ENCODE peak calls at places on chromosome 18, in four cellular contexts. F, T, X and E are unnamed samples.

GRCh38 chr18:74990563-74991081 is 218.3 kb downstream of the PTGR3 start:
- DNase-seq in T (no peak), F (no peak), X (no peak), E (no peak)

GRCh38 chr18:2087877-2088673 is 483.2 kb downstream of the METTL4 start:
- DNase-seq in X (no peak), T (no peak), F (no peak), E (no peak)

GRCh38 chr18:8380926-8381325 is 228.3 kb upstream of the RAB12 start:
- DNase-seq in X (no peak), F (no peak), T (no peak), E (no peak)

GRCh38 chr18:39805218-39805617 is 2149.8 kb upstream of the PIK3C3 start:
- DNase-seq in F (no peak), X (no peak), T (no peak), E (no peak)

GRCh38 chr18:9629709-9630108 is 15.3 kb upstream of the PPP4R1 start:
- DNase-seq in T (no peak), X (no peak), F (no peak), E (no peak)

GRCh38 chr18:68152770-68153169 is 562.1 kb downstream of the TMX3 start:
- DNase-seq in X (no peak), F (no peak), T (no peak), E (no peak)

GRCh38 chr18:76803814-76804213 is 18.5 kb upstream of the ZNF236 start:
- DNase-seq in F (peak), X (peak), T (peak), E (no peak)

GRCh38 chr18:9849407-9849961 is 36.3 kb upstream of the TXNDC2 start:
- DNase-seq in T (peak), F (peak), X (no peak), E (no peak)

GRCh38 chr18:21361297-21361880 is 119.4 kb downstream of the GREB1L start:
- DNase-seq in T (no peak), X (no peak), F (no peak), E (no peak)

GRCh38 chr18:12702221-12703095 is at the start of the genes CEP76 and PSMG2:
- DNase-seq in T (peak), F (peak), X (peak), E (peak)
- TF ChIP-seq POLR2A in T (peak), F (peak), X (peak), E (peak)

DNA sequence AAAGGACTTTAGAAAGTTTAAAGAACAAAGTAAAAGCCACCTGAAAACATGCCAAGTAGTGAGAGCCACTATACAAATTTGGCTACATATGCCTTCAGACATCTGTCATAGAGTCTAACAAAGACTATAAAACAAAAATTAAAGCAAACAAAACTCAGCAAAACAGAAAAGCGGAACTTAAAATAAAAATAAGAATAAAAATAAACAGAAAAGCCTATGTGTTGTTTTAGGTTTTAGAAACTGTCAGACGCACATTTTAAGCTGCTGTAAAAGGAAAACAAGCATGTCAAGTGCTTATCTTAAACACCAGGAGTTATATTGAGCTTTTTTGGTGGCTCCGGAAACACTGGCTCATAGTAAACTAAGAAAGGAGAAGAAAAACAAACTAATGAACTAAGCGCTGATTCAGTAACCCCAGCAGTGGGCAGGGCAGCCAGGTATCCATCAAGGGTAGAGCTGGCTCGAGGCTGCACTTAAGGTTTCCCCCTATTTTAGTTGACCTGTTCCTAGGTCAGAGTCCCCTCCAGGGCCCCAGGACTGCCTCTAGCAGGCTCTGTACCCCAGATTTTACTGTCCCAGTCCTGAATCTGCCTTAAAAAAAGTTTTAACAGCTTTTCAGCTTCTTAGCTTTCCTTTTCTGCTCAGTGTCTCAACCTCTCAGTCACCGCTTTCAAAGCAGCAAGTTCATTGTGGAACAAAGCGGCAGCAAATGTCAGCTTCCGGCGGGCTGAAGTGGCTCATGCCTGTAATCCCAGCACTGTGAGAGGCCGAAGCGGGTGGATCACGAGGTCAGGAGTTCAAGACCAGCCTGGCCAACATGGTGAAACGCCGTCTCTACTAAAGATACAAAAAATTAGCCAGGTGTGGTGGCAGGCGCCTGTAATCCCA is 15.3 kb upstream of the RMC1 start:
- DNase-seq in T (no peak), X (no peak), F (no peak), E (no peak)
- TF ChIP-seq POLR2A in T (no peak), X (peak), F (no peak), E (no peak)

GRCh38 chr18:58788971-58789797 is 75.5 kb upstream of the ZNF532 start:
- DNase-seq in F (peak), X (no peak), T (peak), E (no peak)
- TF ChIP-seq POLR2A in F (no peak), X (no peak), T (peak), E (no peak)

GRCh38 chr18:45686892-45687611 is 36.9 kb upstream of the SLC14A1 start:
- DNase-seq in F (no peak), X (peak), T (no peak), E (no peak)
- TF ChIP-seq POLR2A in F (no peak), X (peak), T (no peak), E (no peak)

DNA sequence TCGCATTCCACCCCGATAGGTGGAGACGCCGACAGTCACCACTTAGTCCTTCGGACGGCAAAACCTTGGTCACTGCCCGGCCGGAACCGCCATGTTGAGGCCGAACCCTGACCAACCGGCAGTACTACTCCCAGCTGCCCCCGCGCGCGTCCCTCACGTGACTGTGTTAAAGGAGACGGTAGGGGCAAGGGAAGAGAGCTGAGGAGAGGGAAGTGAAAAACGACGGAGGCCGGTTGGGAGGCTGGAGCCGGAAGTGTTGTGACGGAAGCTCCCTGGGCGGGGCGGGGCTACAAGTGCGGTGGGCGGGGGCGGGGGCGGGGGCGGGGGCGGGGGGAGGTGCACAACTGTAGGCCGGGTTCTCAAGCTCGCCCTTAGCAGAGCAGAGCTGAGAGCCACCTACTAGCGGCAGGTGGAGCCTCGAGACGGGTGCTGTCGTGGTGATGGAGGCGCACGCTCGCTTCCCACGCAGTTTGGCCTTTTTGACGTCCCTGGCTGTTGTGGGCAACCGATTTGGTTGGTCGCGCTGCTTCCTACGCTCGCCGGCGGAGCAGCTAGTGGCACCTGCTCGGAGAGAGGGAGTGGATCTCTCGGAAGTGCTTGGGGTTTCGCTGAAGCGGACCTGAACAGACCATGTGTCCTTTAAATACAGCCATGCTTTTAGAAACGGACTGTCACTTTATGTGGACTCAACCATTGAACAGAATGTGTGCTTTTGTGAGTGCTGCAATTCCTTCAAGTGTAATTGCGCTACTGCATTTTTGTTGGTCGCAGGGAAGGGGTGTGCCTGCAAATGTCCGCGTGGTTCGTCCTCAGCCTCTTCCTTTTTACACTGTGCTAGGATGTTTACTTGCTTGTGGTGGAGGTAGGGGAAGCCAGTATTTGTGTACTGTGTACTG is at the start of gene TRAPPC8:
- DNase-seq in F (peak), T (peak), X (peak), E (peak)
- TF ChIP-seq POLR2A in F (peak), T (peak), X (peak), E (peak)

GRCh38 chr18:3250237-3251107 is 2.9 kb downstream of the MYL12A start:
- DNase-seq in T (no peak), F (no peak), X (no peak), E (no peak)
- TF ChIP-seq POLR2A in T (no peak), F (no peak), X (no peak), E (no peak)